ENCODE peak calls at places on chromosomes 7 and 10, in nine cellular contexts. E is CD8-positive, alpha-beta T cell; F is mesendoderm; Z is IMR-90; Y is lower lobe of right lung; P is CD4-positive, alpha-beta memory T cell; M is iPS DF 6.9; L is right atrium auricular region; N is stomach. V is an unnamed sample. For H3K36me3, the result is how much of the 10 kb centered on the place peaks cover.

GRCh38 chr7:51146816-51147586 is 169.6 kb downstream of the COBL start:
- DNase-seq in E (no peak), L (no peak), Z (no peak), P (no peak), Y (no peak), F (no peak), M (no peak), N (no peak), V (no peak)

GRCh38 chr7:82469207-82469606 is 25.6 kb upstream of the CACNA2D1 start:
- DNase-seq in F (peak), N (no peak), E (no peak), L (no peak), Z (no peak), P (no peak), Y (no peak), M (no peak), V (no peak)

GRCh38 chr10:127014671-127015070 is 109.4 kb downstream of the DOCK1 start:
- DNase-seq in P (no peak), L (no peak), E (no peak), Z (no peak), Y (no peak), N (no peak), F (no peak), M (no peak), V (no peak)

GRCh38 chr7:50212666-50213621 is 91.6 kb upstream of the IKZF1 start:
- DNase-seq in E (no peak), F (no peak), N (no peak), Y (no peak), L (no peak), M (no peak), P (peak), Z (no peak), V (no peak)

GRCh38 chr7:35768346-35768745 is 32.5 kb upstream of the SEPTIN7 start:
- DNase-seq in E (no peak), M (no peak), N (no peak), P (no peak), L (no peak), Z (no peak), F (no peak), Y (no peak), V (no peak)

GRCh38 chr10:67912330-67912946 is 28.0 kb downstream of the SIRT1 start:
- DNase-seq in M (no peak), P (no peak), Z (peak), N (no peak), E (no peak), L (no peak), Y (no peak), F (no peak), V (no peak)

GRCh38 chr7:157499121-157499834 is 162.5 kb downstream of the DNAJB6 start:
- DNase-seq in M (no peak), P (no peak), F (no peak), N (peak), Y (no peak), E (peak), Z (no peak), L (no peak), V (peak)

GRCh38 chr7:135210818-135211178 is 528 bp downstream of the WDR91 start:
- DNase-seq in E (no peak), Y (no peak), L (no peak), Z (peak), F (peak), P (no peak), N (no peak), M (no peak), V (no peak)

GRCh38 chr7:107958764-107959526 is 44.0 kb downstream of the LAMB1 start:
- DNase-seq in Y (no peak), N (no peak), F (no peak), L (peak), Z (peak), E (no peak), P (no peak), M (no peak), V (no peak)

GRCh38 chr7:55546826-55547225 is 25.5 kb downstream of the VOPP1 start:
- DNase-seq in Y (peak), E (no peak), F (no peak), P (no peak), M (no peak), Z (peak), N (peak), L (peak), V (peak)

GRCh38 chr7:116952640-116953371 is 495 bp upstream of the ST7 start:
- DNase-seq in M (no peak), F (peak), Y (peak), E (no peak), P (no peak), N (peak), L (peak), Z (peak), V (peak)

GRCh38 chr7:47254081-47255006 is 327.6 kb downstream of the TNS3 start:
- DNase-seq in P (peak), E (peak), Z (peak), L (peak), F (peak), N (peak), Y (peak), M (peak), V (peak)

GRCh38 chr7:33101916-33102315 is 7.3 kb downstream of the RP9 start:
- DNase-seq in P (no peak), Y (no peak), Z (no peak), F (no peak), N (no peak), L (no peak), E (no peak), M (no peak), V (no peak)

GRCh38 chr10:66931949-66932343 is 6.1 kb downstream of the LRRTM3 start:
- DNase-seq in L (no peak), Z (no peak), P (no peak), E (no peak), N (no peak), Y (no peak), M (no peak), F (no peak), V (no peak)

GRCh38 chr10:76885815-76886214 is 751.8 kb downstream of the KCNMA1 start:
- DNase-seq in Z (no peak), L (no peak), F (no peak), M (no peak), E (no peak), Y (no peak), P (no peak), N (no peak), V (peak)

GRCh38 chr7:141701489-141702046 is 398 bp downstream of the DENND11 start:
- DNase-seq in F (peak), N (peak), Y (peak), Z (no peak), L (no peak), P (peak), E (peak), M (no peak), V (peak)

DNA sequence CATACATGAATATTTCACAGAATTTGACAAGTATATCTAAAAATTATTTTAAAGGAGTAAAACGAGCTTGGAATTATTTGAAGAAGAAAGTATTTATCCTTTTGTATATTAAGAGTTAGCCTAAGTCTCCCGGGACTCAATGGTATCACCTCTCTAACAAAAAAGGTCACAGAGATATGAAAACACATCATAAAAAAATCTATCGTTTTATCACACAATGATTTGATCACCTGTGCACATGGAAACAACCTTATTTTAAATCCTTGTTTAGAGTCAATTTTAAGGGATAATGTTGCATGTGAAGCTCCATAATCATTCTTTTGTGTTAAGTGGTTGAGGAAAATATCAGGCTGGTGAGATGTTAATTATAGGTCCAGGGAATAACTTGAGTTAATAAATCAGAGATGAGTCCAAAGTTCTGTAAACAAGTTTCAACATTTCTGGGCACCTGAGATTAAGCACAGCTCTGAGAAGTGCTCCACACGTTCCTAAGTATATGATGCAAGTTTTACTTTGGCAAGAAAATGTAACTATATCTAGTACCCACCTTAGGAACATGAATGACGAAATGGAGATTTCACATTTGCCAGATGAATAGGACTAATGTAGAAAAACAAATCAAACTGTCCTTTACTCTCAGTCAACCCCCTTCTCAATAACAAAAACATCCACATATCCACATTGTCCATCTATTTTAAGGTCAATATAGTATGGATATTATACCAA is 148.5 kb upstream of the AKR1E2 start:
- DNase-seq in L (no peak), Z (peak), N (no peak), Y (no peak), E (no peak), F (no peak), M (no peak), P (no peak), V (no peak)
- H3K27ac ChIP-seq in L (peak), Z (no peak), N (peak), Y (peak), E (no peak), F (no peak), M (no peak), P (no peak), V (peak)

GRCh38 chr7:845091-845490 is 12.8 kb downstream of the SUN1 start:
- DNase-seq in Y (no peak), L (no peak), F (no peak), Z (no peak), P (no peak), E (no peak), M (no peak), N (no peak), V (no peak)
- H3K36me3 ChIP-seq in Y (half or more), L (half or more), F (under half), Z (under half), P (under half), E (under half), M (under half), N (half or more), V (half or more)

DNA sequence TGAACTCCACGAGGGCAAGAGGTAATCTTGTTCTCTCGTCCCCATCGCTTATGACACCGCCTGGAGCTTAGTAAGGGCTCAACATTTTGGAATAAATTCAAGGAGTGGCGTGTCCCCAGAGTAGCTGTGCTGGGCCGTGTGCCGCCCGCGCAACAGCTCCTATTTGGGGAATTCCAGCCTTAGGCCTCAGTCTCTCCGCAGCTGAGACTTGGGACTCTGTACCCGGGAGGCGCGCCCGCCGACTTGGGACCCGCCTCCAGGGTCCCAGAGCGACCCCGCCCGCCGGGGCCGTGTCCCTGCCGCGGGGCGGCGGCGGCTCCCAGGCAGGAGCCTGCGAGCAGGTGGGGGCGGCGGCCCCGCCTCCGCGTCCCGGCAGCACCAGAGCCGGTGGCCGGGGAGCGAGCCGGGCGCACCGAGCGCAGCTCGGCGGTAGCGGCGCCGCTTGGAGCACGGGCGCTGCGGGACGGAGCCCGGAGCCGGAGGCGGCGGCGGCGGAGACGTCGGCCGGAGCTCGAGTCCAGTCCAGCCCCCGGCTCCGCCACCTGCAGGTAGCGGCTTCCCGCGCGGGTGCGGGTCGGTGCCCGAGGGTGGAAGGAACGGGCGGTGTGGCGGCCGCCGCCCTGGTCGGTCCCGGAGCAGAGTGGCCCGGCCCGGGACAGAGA is at the start of gene WIPF3:
- DNase-seq in F (peak), Z (no peak), N (peak), Y (peak), E (no peak), L (no peak), P (no peak), M (no peak), V (peak)
- H3K27ac ChIP-seq in F (no peak), Z (no peak), N (peak), Y (no peak), E (no peak), L (peak), P (no peak), M (no peak), V (peak)

GRCh38 chr7:1441615-1442354 is 17.5 kb downstream of the MICALL2 start:
- DNase-seq in P (no peak), Y (no peak), N (no peak), L (no peak), M (no peak), F (no peak), E (no peak), Z (no peak), V (no peak)

GRCh38 chr7:1438821-1439220 is 20.4 kb downstream of the MICALL2 start:
- DNase-seq in E (no peak), N (no peak), Y (no peak), L (no peak), F (no peak), Z (no peak), M (no peak), P (no peak), V (no peak)

GRCh38 chr7:1438208-1438607 is 21.1 kb downstream of the MICALL2 start:
- DNase-seq in N (no peak), Y (no peak), Z (no peak), P (no peak), F (no peak), M (no peak), E (no peak), L (no peak), V (no peak)

GRCh38 chr7:1440620-1441019 is 18.6 kb downstream of the MICALL2 start:
- DNase-seq in M (no peak), Z (no peak), L (no peak), E (no peak), N (no peak), P (no peak), Y (no peak), F (no peak), V (no peak)

DNA sequence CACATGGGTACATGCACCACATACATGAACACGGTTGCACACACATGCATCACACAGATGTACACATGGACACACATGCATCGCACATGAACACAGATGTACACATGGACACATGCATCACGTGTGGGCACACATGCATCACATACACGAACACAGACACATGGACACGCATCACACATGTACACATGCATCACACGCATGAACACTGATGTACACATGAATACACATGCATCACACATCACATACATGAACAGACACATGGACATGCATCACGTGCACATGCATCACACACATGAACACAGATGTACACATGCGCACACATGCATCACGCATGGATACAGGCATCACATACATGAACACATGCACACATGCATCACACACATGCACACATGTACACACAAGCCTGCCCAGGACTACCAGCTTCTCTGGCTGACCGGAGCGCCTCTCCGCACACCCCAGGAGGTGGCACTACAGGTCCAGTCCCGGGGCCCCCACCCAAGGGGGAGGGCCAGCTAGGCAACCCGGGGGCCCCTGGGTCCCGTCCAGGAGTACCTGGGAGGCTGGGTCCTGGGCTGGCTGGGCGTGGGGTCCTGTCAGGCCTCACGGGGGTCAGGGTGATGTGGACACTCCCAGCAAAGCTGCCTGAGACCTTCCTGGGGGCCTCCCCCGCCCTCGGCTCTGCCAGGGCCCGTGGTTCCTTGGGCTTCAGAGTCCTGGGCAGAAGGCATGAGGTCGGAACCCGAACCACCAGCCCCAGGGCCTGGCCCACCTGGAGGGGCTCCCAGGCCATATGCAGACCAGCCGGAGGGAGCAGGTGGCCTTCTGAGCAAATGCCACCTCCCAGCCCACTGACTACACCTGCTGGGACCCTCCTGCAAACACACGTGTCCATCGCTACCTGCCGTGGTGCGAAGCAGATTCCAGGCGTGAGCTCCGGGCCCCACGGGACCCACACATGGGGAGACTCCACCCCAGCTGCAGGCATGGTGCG is 19.6 kb downstream of the MICALL2 start:
- DNase-seq in E (no peak), M (no peak), L (no peak), Z (no peak), Y (no peak), F (no peak), N (no peak), P (no peak), V (no peak)
- H3K36me3 ChIP-seq in E (under half), M (under half), L (under half), Z (half or more), Y (half or more), F (under half), N (half or more), P (under half), V (under half)